ENCODE peak calls at places on chromosomes 7 and 10, in five cellular contexts. A, T, L, N and S are unnamed samples. For H3K36me3, the result is how much of the 10 kb centered on the place peaks cover.

GRCh38 chr10:124149681-124150080 is 56.3 kb upstream of the CHST15 start:
- DNase-seq in T (no peak), N (no peak), L (peak), A (peak), S (peak)

GRCh38 chr10:114550756-114551290 is 107.3 kb downstream of the ABLIM1 start:
- DNase-seq in N (no peak), L (no peak), T (no peak), A (no peak), S (no peak)

GRCh38 chr10:26790596-26790995 is 70.2 kb downstream of the ABI1 start:
- DNase-seq in T (no peak), L (no peak), A (no peak), N (no peak), S (no peak)

GRCh38 chr7:31416381-31416780 is 75.9 kb upstream of the NEUROD6 start:
- DNase-seq in N (no peak), A (no peak), T (no peak), L (no peak), S (no peak)

GRCh38 chr7:142873281-142873784 is 12.2 kb downstream of the TRPV6 start:
- DNase-seq in L (no peak), T (no peak), N (no peak), A (no peak), S (peak)

GRCh38 chr10:72886596-72887522 is 6.7 kb upstream of the OIT3 start:
- DNase-seq in A (no peak), T (no peak), N (no peak), L (no peak), S (no peak)

GRCh38 chr7:46168671-46169383 is 247.8 kb upstream of the IGFBP3 start:
- DNase-seq in L (no peak), T (no peak), A (no peak), N (no peak), S (no peak)

GRCh38 chr7:120920588-120920987 is 30.0 kb upstream of the ING3 start:
- DNase-seq in L (no peak), A (no peak), T (no peak), N (no peak), S (no peak)

GRCh38 chr7:10075866-10076265 is 897.8 kb upstream of the PHF14 start:
- DNase-seq in N (no peak), L (no peak), T (no peak), A (no peak), S (no peak)

GRCh38 chr7:100603697-100604077 is 1.5 kb downstream of the PCOLCE start:
- DNase-seq in T (no peak), A (no peak), L (no peak), N (no peak), S (no peak)

GRCh38 chr7:93828260-93828659 is 62.3 kb downstream of the TFPI2 start:
- DNase-seq in A (no peak), N (no peak), L (no peak), T (no peak), S (no peak)

GRCh38 chr10:129707406-129708388 is 240.7 kb downstream of the MGMT start:
- DNase-seq in L (no peak), T (no peak), N (no peak), A (no peak), S (no peak)

GRCh38 chr7:150515248-150515647 is 576 bp downstream of the GIMAP7 start:
- DNase-seq in N (no peak), A (no peak), L (no peak), T (no peak), S (no peak)

GRCh38 chr7:133703547-133703946 is 423.6 kb upstream of the LRGUK start:
- DNase-seq in N (no peak), L (no peak), A (no peak), T (no peak), S (no peak)

GRCh38 chr7:2209146-2209960 is 23.4 kb downstream of the MAD1L1 start:
- DNase-seq in L (peak), N (no peak), A (peak), T (peak), S (peak)

GRCh38 chr10:120746016-120746755 is 105.0 kb upstream of the WDR11 start:
- DNase-seq in N (no peak), T (no peak), A (no peak), L (no peak), S (no peak)

GRCh38 chr10:86958831-86959736 is 685 bp downstream of the SNCG start:
- DNase-seq in T (peak), A (no peak), N (no peak), L (no peak), S (no peak)

GRCh38 chr7:90261441-90261840 is 16.5 kb downstream of the CFAP69 start:
- DNase-seq in L (no peak), A (no peak), N (no peak), T (no peak), S (no peak)

GRCh38 chr7:82312646-82313045 is 130.9 kb downstream of the CACNA2D1 start:
- DNase-seq in A (no peak), L (no peak), T (no peak), N (no peak), S (no peak)

GRCh38 chr7:46003896-46004875 is 83.1 kb upstream of the IGFBP3 start:
- DNase-seq in L (no peak), A (no peak), T (no peak), N (no peak), S (no peak)

GRCh38 chr7:131285558-131285957 is 42.1 kb upstream of the MKLN1 start:
- DNase-seq in T (peak), N (no peak), A (no peak), L (no peak), S (no peak)

GRCh38 chr7:146736446-146737190 is 620.0 kb downstream of the CNTNAP2 start:
- DNase-seq in N (no peak), T (no peak), L (no peak), A (no peak), S (no peak)

GRCh38 chr10:73644015-73644743 is 2.9 kb upstream of the MYOZ1 start:
- DNase-seq in A (peak), L (peak), T (peak), N (no peak), S (peak)

GRCh38 chr10:65194131-65194530 is 1672.9 kb downstream of the REEP3 start:
- DNase-seq in A (no peak), N (no peak), L (no peak), T (no peak), S (no peak)

GRCh38 chr7:47414342-47415288 is 167.3 kb downstream of the TNS3 start:
- DNase-seq in T (no peak), L (no peak), A (no peak), N (no peak), S (no peak)

GRCh38 chr10:7168414-7168813 is 242.4 kb downstream of the SFMBT2 start:
- DNase-seq in A (no peak), T (no peak), L (no peak), N (no peak), S (no peak)

GRCh38 chr7:123259759-123260158 is 60.0 kb upstream of the SLC13A1 start:
- DNase-seq in N (no peak), A (no peak), T (no peak), L (no peak), S (no peak)
- H3K27ac ChIP-seq in N (no peak), A (peak), T (no peak), L (no peak), S (no peak)

GRCh38 chr10:93356516-93356915 is 125.6 kb downstream of the MYOF start:
- DNase-seq in L (no peak), N (no peak), T (no peak), A (no peak), S (no peak)
- H3K36me3 ChIP-seq in L (under half), N (half or more), T (under half), A (under half), S (under half)

DNA sequence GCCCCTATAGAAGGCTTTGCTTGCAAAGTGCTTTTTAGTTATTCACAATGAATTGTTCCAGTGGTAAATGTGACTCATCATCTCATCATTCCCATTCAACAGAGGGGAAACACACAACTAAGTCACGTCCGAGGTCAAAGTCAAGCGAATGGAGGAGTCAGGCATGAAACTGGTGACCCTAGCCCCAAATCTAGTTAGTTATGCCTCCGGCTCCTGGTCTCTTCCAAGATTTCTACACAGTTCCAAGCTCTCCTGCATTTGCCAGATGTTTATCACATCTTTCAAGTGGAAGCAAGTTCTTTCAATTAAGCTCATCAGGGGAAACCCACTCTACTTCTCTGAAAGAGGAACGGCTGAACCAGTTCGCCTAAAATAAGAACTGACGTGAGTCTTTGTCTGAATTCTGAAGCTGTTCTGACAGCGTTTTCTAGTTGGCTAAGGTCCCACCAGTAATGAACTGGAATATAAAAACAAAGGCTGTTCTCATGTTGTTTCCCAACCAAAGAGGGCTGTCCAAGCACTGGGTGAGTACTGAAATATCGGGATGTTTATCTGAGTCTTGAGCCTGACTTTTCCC is 140.9 kb upstream of the NRBF2 start:
- DNase-seq in L (no peak), T (no peak), A (no peak), N (no peak), S (no peak)
- H3K27ac ChIP-seq in L (no peak), T (no peak), A (no peak), N (no peak), S (no peak)

GRCh38 chr7:129037585-129037984 is 17.3 kb downstream of the TNPO3 start:
- DNase-seq in T (no peak), A (no peak), L (no peak), N (no peak), S (no peak)
- H3K36me3 ChIP-seq in T (under half), A (under half), L (under half), N (half or more), S (under half)

DNA sequence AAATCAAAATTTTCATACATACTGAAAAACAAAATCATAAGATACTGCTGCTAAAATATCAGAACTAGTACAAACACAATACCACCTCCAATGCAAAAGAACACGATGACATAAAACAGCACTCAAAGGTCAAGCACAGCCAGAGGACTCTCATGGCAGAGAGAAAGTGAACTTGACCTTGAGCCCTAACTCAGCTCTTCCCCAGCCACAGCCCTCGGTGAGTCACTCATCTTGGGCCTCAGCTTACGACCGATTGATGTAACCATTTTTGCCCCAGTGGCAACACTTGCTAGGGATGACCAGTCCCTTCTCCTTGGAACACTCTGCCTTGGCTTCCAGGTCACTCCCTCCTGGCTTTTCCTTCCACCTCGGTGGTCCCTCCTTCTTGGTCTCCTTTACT is 77.8 kb downstream of the JAZF1 start:
- DNase-seq in L (no peak), A (no peak), T (no peak), N (no peak), S (no peak)
- H3K27ac ChIP-seq in L (no peak), A (no peak), T (no peak), N (no peak), S (no peak)

GRCh38 chr10:6098156-6098555 is 9.3 kb downstream of the RBM17 start:
- DNase-seq in N (no peak), A (no peak), T (no peak), L (no peak), S (no peak)

GRCh38 chr10:6101181-6101580 is 12.3 kb downstream of the RBM17 start:
- DNase-seq in A (peak), L (no peak), N (no peak), T (no peak), S (no peak)

GRCh38 chr10:6103591-6103990 is 14.8 kb downstream of the RBM17 start:
- DNase-seq in A (no peak), L (no peak), T (no peak), N (no peak), S (no peak)

GRCh38 chr10:6102128-6102527 is 13.3 kb downstream of the RBM17 start:
- DNase-seq in T (no peak), A (peak), N (no peak), L (no peak), S (no peak)

DNA sequence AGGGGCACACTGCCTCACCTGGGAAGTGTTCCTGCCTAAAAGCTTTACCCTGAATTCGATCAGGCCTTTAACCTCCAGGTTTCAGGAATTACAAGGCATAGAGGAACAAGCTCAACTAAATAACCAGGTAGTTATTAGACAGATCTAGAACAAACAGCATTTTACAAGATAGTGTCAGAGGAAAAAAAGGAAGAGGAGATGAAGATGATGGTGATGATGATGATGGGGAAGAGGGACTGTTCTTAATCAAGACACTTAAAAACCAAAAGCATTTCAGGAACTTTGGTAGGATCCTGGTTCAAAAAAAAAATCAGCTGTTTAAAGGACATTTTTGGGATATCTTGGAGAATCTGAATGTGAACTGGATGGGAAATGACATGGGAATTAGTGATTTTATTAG is 11.5 kb downstream of the RBM17 start:
- DNase-seq in T (no peak), N (no peak), L (no peak), A (no peak), S (no peak)
- H3K36me3 ChIP-seq in T (under half), N (half or more), L (under half), A (under half), S (half or more)

GRCh38 chr10:24320373-24320772 is 111.4 kb downstream of the KIAA1217 start:
- DNase-seq in L (no peak), A (no peak), T (no peak), N (no peak), S (no peak)

GRCh38 chr10:24315211-24315610 is 106.3 kb downstream of the KIAA1217 start:
- DNase-seq in L (no peak), A (no peak), T (no peak), N (no peak), S (no peak)

GRCh38 chr10:24313233-24313632 is 104.3 kb downstream of the KIAA1217 start:
- DNase-seq in T (no peak), A (no peak), L (no peak), N (no peak), S (no peak)

DNA sequence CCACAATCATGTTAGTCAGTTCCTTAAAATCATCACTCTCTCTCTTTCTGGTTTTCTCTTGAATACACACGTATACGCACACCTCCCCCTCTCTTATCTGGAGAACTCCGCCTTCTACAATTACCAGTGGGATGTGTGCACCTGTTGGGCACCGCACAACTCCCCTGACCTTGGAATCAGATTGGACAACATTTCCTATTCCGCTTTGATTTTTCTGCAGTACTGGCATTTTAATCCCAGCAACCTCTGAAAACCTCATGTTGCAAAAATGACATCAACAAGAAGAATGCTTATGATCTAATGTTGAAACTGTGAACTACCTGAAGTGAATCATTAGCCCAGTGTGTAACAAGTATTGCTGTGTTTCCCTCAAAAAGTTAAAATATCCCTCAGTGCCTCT is 109.6 kb downstream of the KIAA1217 start:
- DNase-seq in L (no peak), N (no peak), A (no peak), T (no peak), S (no peak)
- H3K27ac ChIP-seq in L (no peak), N (no peak), A (no peak), T (no peak), S (no peak)

DNA sequence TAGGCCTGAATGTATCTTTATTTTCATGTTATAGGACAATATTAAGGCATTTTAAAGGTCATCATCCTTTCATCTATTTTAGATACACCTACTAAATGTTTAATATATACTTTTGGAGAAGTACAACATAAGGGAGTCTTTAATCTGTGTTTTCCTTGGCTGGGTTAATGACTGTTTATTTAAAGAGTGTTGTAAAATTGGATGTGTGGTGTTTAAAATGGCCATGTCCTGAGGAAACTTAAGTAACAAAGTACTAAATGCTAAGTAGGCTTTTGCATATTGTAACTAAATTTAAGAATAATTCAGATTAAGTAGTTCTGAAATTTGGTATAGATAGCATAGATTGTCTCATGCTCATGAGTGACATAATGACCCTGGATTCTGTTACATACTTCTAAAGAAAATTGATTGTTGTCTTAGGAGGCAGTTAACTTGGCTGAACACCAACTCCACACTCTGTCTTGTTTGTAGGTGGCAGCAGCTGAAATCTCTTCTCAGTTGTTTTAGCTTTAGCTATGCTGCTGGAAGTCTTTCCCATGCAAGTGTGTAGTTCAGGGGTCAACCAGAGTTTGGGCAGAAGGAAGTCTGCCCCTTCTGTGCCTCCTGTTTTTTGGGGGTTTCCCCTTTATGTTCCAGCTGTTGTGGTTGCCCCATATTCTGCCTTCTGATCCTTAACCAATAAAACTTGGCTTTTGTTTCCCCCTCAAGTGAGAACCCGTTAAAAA is 29.2 kb downstream of the DLD start:
- DNase-seq in T (no peak), A (no peak), N (no peak), L (no peak), S (no peak)
- H3K36me3 ChIP-seq in T (under half), A (half or more), N (half or more), L (under half), S (half or more)

GRCh38 chr10:22684707-22685106 is 29.7 kb downstream of the PIP4K2A start:
- DNase-seq in T (no peak), A (no peak), L (no peak), N (no peak), S (no peak)

GRCh38 chr10:22681301-22681700 is 33.1 kb downstream of the PIP4K2A start:
- DNase-seq in L (no peak), N (no peak), T (no peak), A (no peak), S (no peak)

GRCh38 chr10:22681783-22682183 is 32.6 kb downstream of the PIP4K2A start:
- DNase-seq in A (no peak), L (no peak), N (no peak), T (no peak), S (peak)

GRCh38 chr10:22683995-22684305 is 30.4 kb downstream of the PIP4K2A start:
- DNase-seq in A (no peak), N (no peak), L (no peak), T (no peak), S (no peak)

GRCh38 chr10:22682237-22683192 is 31.9 kb downstream of the PIP4K2A start:
- DNase-seq in T (no peak), L (peak), A (peak), N (no peak), S (peak)
- H3K27ac ChIP-seq in T (no peak), L (peak), A (peak), N (peak), S (peak)

DNA sequence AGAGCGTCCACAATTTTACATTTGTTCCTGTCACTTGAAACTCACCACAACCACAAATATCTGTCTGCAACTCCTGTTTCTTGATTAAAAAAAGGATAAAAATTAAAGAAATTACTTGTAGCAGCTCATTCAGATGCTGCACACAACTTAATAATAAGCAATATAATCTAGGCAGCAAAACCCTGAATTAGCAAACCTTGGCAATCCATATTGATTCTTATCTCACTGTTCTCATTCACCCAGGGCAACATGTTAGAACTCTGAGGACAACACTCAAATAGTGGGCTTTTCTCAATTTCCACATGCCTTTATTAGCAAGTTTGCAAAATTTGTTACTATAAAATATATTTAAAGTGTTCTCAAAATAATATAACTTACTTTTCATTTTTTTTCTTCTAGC is 38.9 kb downstream of the BAZ1B start:
- DNase-seq in N (no peak), L (no peak), T (no peak), A (no peak), S (no peak)
- H3K36me3 ChIP-seq in N (half or more), L (under half), T (under half), A (under half), S (half or more)